ENCODE peak calls at places on chromosome 2, in seven cellular contexts. T is M059J, E is ACHN, B is left colon, O is mammary epithelial cell, V is T follicular helper cell, K is endodermal cell. N is an unnamed sample.
A peak's percentile ranks its signal among the peaks of the same experiment; 100 is the strongest.

GRCh38 chr2:141021109-141021508 is 1109.7 kb downstream of the LRP1B start:
- DNase-seq in T (peak; percentile 32), E (peak; percentile 40), B (no peak), O (peak; percentile 78), V (no peak), K (no peak), N (no peak)

GRCh38 chr2:69381337-69381737 is 5.7 kb downstream of the GFPT1 start:
- DNase-seq in T (peak; percentile 59), E (no peak), B (no peak), O (no peak), V (no peak), K (no peak), N (no peak)

GRCh38 chr2:13676269-13676668 is 956.2 kb upstream of the LRATD1 start:
- DNase-seq in T (no peak), E (no peak), B (no peak), O (peak; percentile 80), V (no peak), K (no peak), N (no peak)

GRCh38 chr2:15311201-15311882 is 249.8 kb downstream of the NBAS start:
- DNase-seq in T (no peak), E (no peak), B (no peak), O (peak; percentile 14), V (no peak), K (no peak), N (no peak)

GRCh38 chr2:237251959-237252358 is 162.0 kb downstream of the COL6A3 start:
- DNase-seq in T (no peak), E (no peak), B (no peak), O (no peak), V (no peak), K (no peak), N (no peak)

GRCh38 chr2:28565033-28565432 is 69.2 kb downstream of the PLB1 start:
- DNase-seq in T (no peak), E (no peak), B (no peak), O (no peak), V (no peak), K (no peak), N (no peak)

GRCh38 chr2:172698041-172698863 is 37.4 kb upstream of the RAPGEF4 start:
- DNase-seq in T (peak; percentile 91), E (peak; percentile 60), B (no peak), O (peak; percentile 93), V (no peak), K (no peak), N (no peak)

GRCh38 chr2:238902285-238902684 is 54.4 kb downstream of the TWIST2 start:
- DNase-seq in T (no peak), E (no peak), B (no peak), O (no peak), V (no peak), K (no peak), N (no peak)

GRCh38 chr2:30731248-30731647 is 76.0 kb downstream of the CAPN13 start:
- DNase-seq in T (no peak), E (no peak), B (no peak), O (no peak), V (no peak), K (no peak), N (no peak)

GRCh38 chr2:176150338-176151198 is 782 bp upstream of the HOXD4 start:
- DNase-seq in T (no peak), E (no peak), B (peak; percentile 19), O (no peak), V (no peak), K (no peak), N (no peak)

GRCh38 chr2:26461601-26462023 is 16.3 kb downstream of the OTOF start:
- DNase-seq in T (no peak), E (no peak), B (no peak), O (no peak), V (no peak), K (no peak), N (peak; percentile 47)

GRCh38 chr2:220114443-220114842 is 487.0 kb downstream of the SLC4A3 start:
- DNase-seq in T (peak; percentile 16), E (no peak), B (no peak), O (no peak), V (no peak), K (no peak), N (no peak)

GRCh38 chr2:85852979-85853498 is 35.8 kb downstream of the ST3GAL5 start:
- DNase-seq in T (no peak), E (no peak), B (peak; percentile 53), O (no peak), V (peak; percentile 54), K (no peak), N (no peak)

GRCh38 chr2:219442206-219443015 is 7.8 kb downstream of the SPEG start:
- DNase-seq in T (peak; percentile 12), E (no peak), B (no peak), O (no peak), V (no peak), K (peak; percentile 69), N (no peak)

GRCh38 chr2:212845941-212846340 is 305.5 kb downstream of the IKZF2 start:
- DNase-seq in T (peak; percentile 87), E (no peak), B (no peak), O (peak; percentile 81), V (no peak), K (no peak), N (no peak)

GRCh38 chr2:10267036-10267435 is 35.7 kb upstream of the HPCAL1 start:
- DNase-seq in T (no peak), E (no peak), B (peak; percentile 7), O (no peak), V (no peak), K (no peak), N (peak; percentile 29)

N was measured in ecto neural progenitor cell.